ENCODE peak calls at places on chromosome 16, in five cellular contexts. V is A549, W is HCT116, J is MM.1S, K is endothelial cell of umbilical vein. Z is an unnamed sample.

GRCh38 chr16:15033309-15033707 is 22.6 kb downstream of the NTAN1 start:
- DNase-seq in W (no peak), V (no peak), K (no peak), J (no peak), Z (no peak)

GRCh38 chr16:728890-729744 is 2.2 kb downstream of the HAGHL start:
- DNase-seq in W (no peak), V (no peak), K (no peak), J (no peak), Z (no peak)

GRCh38 chr16:89156740-89157645 is 14.6 kb upstream of the CDH15 start:
- DNase-seq in J (no peak), K (no peak), W (no peak), V (no peak), Z (no peak)

GRCh38 chr16:51151951-51152663 is 1.0 kb upstream of the SALL1 start:
- DNase-seq in W (no peak), K (no peak), V (no peak), J (no peak), Z (no peak)

GRCh38 chr16:10992112-10992511 is 47.7 kb downstream of the CLEC16A start:
- DNase-seq in K (no peak), W (no peak), J (no peak), V (no peak), Z (no peak)

GRCh38 chr16:89484923-89485679 is 5.3 kb downstream of the ANKRD11 start:
- DNase-seq in K (no peak), J (peak; percentile 46), V (no peak), W (no peak), Z (no peak)

GRCh38 chr16:52547001-52547833 is at the start of gene TOX3:
- DNase-seq in K (no peak), J (no peak), V (no peak), W (no peak), Z (no peak)

GRCh38 chr16:11759163-11759834 is 16.6 kb upstream of the TXNDC11 start:
- DNase-seq in V (no peak), J (no peak), K (no peak), W (no peak), Z (no peak)

GRCh38 chr16:8621572-8622314 is at the start of gene METTL22:
- DNase-seq in V (peak; percentile 89), J (peak; percentile 88), W (peak; percentile 69), K (peak; percentile 87), Z (peak; percentile 90)

GRCh38 chr16:72434159-72434558 is 262.2 kb upstream of the PMFBP1 start:
- DNase-seq in J (no peak), W (peak; percentile 43), V (no peak), K (peak; percentile 29), Z (no peak)

GRCh38 chr16:51538707-51539604 is 387.9 kb upstream of the SALL1 start:
- DNase-seq in V (peak; percentile 88), J (no peak), W (no peak), K (peak; percentile 58), Z (peak; percentile 54)

GRCh38 chr16:58499092-58499511 is 841 bp upstream of the NDRG4 start:
- DNase-seq in W (no peak), K (no peak), V (no peak), J (no peak), Z (no peak)

GRCh38 chr16:49737541-49737940 is 118.4 kb downstream of the ZNF423 start:
- DNase-seq in W (no peak), J (no peak), V (no peak), K (no peak), Z (no peak)

GRCh38 chr16:82470506-82471196 is 156.1 kb upstream of the CDH13 start:
- DNase-seq in W (no peak), K (no peak), J (no peak), V (no peak), Z (no peak)

GRCh38 chr16:68759062-68759461 is 22.0 kb downstream of the CDH1 start:
- DNase-seq in K (no peak), J (no peak), V (no peak), W (no peak), Z (no peak)

GRCh38 chr16:397736-398332 is 835 bp downstream of the NME4 start:
- DNase-seq in W (peak; percentile 28), V (peak; percentile 86), K (peak; percentile 49), J (peak; percentile 69), Z (no peak)

GRCh38 chr16:27402964-27403600 is 1.1 kb downstream of the IL21R start:
- DNase-seq in K (no peak), J (no peak), W (no peak), V (no peak), Z (no peak)

GRCh38 chr16:82808036-82808435 is 181.3 kb downstream of the CDH13 start:
- DNase-seq in W (no peak), J (no peak), K (no peak), V (no peak), Z (no peak)

GRCh38 chr16:66199189-66199588 is 167.3 kb upstream of the CDH5 start:
- DNase-seq in W (no peak), J (no peak), V (no peak), K (no peak), Z (no peak)

GRCh38 chr16:57533618-57534336 is 2.6 kb downstream of the CCDC102A start:
- DNase-seq in J (no peak), V (no peak), W (no peak), K (peak; percentile 15), Z (peak; percentile 84)

GRCh38 chr16:31869511-31870201 is 4.0 kb upstream of the ZNF267 start:
- DNase-seq in V (no peak), K (peak; percentile 97), W (no peak), J (peak; percentile 80), Z (peak; percentile 74)
- H3K4me2 ChIP-seq in V (no peak overlapping the region), K (peak overlapping the region; percentile 64), W (no peak overlapping the region), J (peak overlapping the region; percentile 72), Z (peak overlapping the region; percentile 62)

GRCh38 chr16:4687946-4688673 is 5.3 kb upstream of the NUDT16L1 start:
- DNase-seq in J (no peak), V (no peak), W (no peak), K (no peak), Z (no peak)
- H3K4me2 ChIP-seq in J (no peak overlapping the region), V (no peak overlapping the region), W (no peak overlapping the region), K (no peak overlapping the region), Z (no peak overlapping the region)

GRCh38 chr16:54284319-54284930 is 2.2 kb downstream of the IRX3 start:
- DNase-seq in J (no peak), W (no peak), V (no peak), K (no peak), Z (peak; percentile 65)
- H3K4me2 ChIP-seq in J (no peak overlapping the region), W (no peak overlapping the region), V (peak overlapping the region; percentile 92), K (no peak overlapping the region), Z (peak overlapping the region; percentile 75)

DNA sequence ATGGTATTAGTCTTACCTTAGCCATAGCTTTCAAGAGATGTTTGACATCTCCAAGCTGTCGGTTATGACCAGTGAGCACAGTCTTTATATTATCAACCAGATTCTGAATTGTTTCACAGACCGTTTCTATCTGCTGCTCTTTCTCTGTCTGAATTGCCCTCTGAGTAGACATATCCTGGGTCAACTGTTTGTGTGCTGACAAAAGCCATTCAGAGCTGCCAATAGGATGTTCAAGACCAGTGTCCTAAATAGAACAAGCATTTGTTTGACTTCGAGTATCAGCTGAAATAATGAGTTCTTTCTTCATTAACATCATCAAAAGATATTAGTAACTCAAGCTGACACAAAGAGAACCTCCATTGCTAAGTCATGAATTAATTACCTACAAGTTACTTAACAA is 14.9 kb upstream of the ARL6IP1 start:
- DNase-seq in V (no peak), J (no peak), K (no peak), W (no peak), Z (no peak)
- H3K4me2 ChIP-seq in V (no peak overlapping the region), J (no peak overlapping the region), K (no peak overlapping the region), W (no peak overlapping the region), Z (no peak overlapping the region)

GRCh38 chr16:28513484-28514181 is 7.0 kb upstream of the IL27 start:
- DNase-seq in K (no peak), V (no peak), J (no peak), W (no peak), Z (no peak)
- H3K4me2 ChIP-seq in K (no peak overlapping the region), V (no peak overlapping the region), J (no peak overlapping the region), W (no peak overlapping the region), Z (no peak overlapping the region)

GRCh38 chr16:79328327-79329162 is 272.0 kb downstream of the MAF start:
- DNase-seq in K (no peak), J (no peak), W (no peak), V (no peak), Z (no peak)

GRCh38 chr16:79326549-79326948 is 274.0 kb downstream of the MAF start:
- DNase-seq in W (no peak), J (no peak), K (no peak), V (no peak), Z (no peak)

GRCh38 chr16:79327836-79328235 is 272.7 kb downstream of the MAF start:
- DNase-seq in W (no peak), V (no peak), K (no peak), J (no peak), Z (no peak)

GRCh38 chr16:79329163-79329521 is 271.4 kb downstream of the MAF start:
- DNase-seq in W (no peak), J (no peak), K (no peak), V (no peak), Z (no peak)

GRCh38 chr16:79325211-79325610 is 275.3 kb downstream of the MAF start:
- DNase-seq in V (no peak), K (no peak), J (no peak), W (no peak), Z (no peak)
- H3K4me2 ChIP-seq in V (no peak overlapping the region), K (no peak overlapping the region), J (no peak overlapping the region), W (no peak overlapping the region), Z (no peak overlapping the region)

GRCh38 chr16:1791943-1792812 is 1.3 kb downstream of the IGFALS start:
- DNase-seq in K (no peak), W (no peak), V (no peak), J (no peak), Z (no peak)

GRCh38 chr16:1794908-1795666 is 1.6 kb upstream of the IGFALS start:
- DNase-seq in J (no peak), K (no peak), V (no peak), W (no peak), Z (no peak)

GRCh38 chr16:1793578-1794220 is at the start of gene IGFALS:
- DNase-seq in J (no peak), V (no peak), K (no peak), W (no peak), Z (no peak)

GRCh38 chr16:1792836-1793577 is 498 bp downstream of the IGFALS start:
- DNase-seq in V (no peak), K (no peak), W (no peak), J (no peak), Z (no peak)

GRCh38 chr16:1794221-1794871 is 841 bp upstream of the IGFALS start:
- DNase-seq in V (no peak), W (no peak), K (no peak), J (no peak), Z (no peak)
- H3K4me2 ChIP-seq in V (no peak overlapping the region), W (no peak overlapping the region), K (no peak overlapping the region), J (no peak overlapping the region), Z (no peak overlapping the region)

GRCh38 chr16:86088816-86089215 is 189.9 kb downstream of the IRF8 start:
- DNase-seq in V (no peak), J (no peak), K (no peak), W (no peak), Z (no peak)
- H3K4me2 ChIP-seq in V (no peak overlapping the region), J (no peak overlapping the region), K (no peak overlapping the region), W (no peak overlapping the region), Z (no peak overlapping the region)

Z was measured in DND-41.